ENCODE peak calls at places on chromosomes 12 and 14, in ten cellular contexts. T is GM06990, Q is cardiac fibroblast, Z is fibroblast of pulmonary artery, O is K562, I is foreskin fibroblast, N is A549, F is thoracic aorta, A is AG04450, M is psoas muscle. B is an unnamed sample.

GRCh38 chr12:114501474-114501807 is 95.5 kb upstream of the TBX5 start:
- DNase-seq in A (no peak), F (no peak), O (no peak), M (no peak), I (no peak), Z (no peak), T (no peak), Q (no peak), N (no peak), B (no peak)

GRCh38 chr12:51517316-51517715 is 73.7 kb upstream of the SCN8A start:
- DNase-seq in A (no peak), Q (no peak), Z (no peak), M (no peak), N (no peak), F (no peak), O (no peak), I (no peak), T (no peak), B (no peak)

GRCh38 chr14:100065942-100066574 is 836 bp downstream of the EVL start:
- DNase-seq in M (no peak), T (peak; percentile 62), O (no peak), Q (peak; percentile 24), I (no peak), Z (no peak), A (no peak), N (no peak), F (no peak), B (peak; percentile 88)

GRCh38 chr12:27245039-27245438 is 953 bp downstream of the STK38L start:
- DNase-seq in M (no peak), F (no peak), O (no peak), Z (no peak), T (no peak), N (no peak), Q (peak; percentile 22), A (no peak), I (peak; percentile 11), B (no peak)

GRCh38 chr14:98210045-98210678 is 1061.8 kb downstream of the BCL11B start:
- DNase-seq in N (no peak), A (no peak), M (no peak), O (no peak), T (no peak), Z (no peak), I (no peak), Q (no peak), F (no peak), B (no peak)

GRCh38 chr14:24366664-24367505 is 1.1 kb upstream of the NFATC4 start:
- DNase-seq in Z (peak; percentile 96), I (peak; percentile 99), O (peak; percentile 54), M (peak; percentile 88), A (peak; percentile 83), N (peak; percentile 43), T (peak; percentile 92), Q (peak; percentile 99), F (peak; percentile 59), B (peak; percentile 96)

GRCh38 chr14:60848066-60848465 is 113.5 kb downstream of the MNAT1 start:
- DNase-seq in Z (peak; percentile 4), T (no peak), O (peak; percentile 6), F (no peak), M (no peak), A (no peak), I (no peak), N (no peak), Q (no peak), B (no peak)

GRCh38 chr12:3441435-3441834 is 49.6 kb upstream of the PRMT8 start:
- DNase-seq in T (no peak), Q (no peak), A (no peak), M (no peak), I (no peak), Z (no peak), F (no peak), N (no peak), O (no peak), B (no peak)

GRCh38 chr12:58433969-58434368 is 486.3 kb downstream of the LRIG3 start:
- DNase-seq in N (no peak), F (no peak), A (no peak), M (no peak), Z (no peak), Q (no peak), O (no peak), I (peak; percentile 95), T (no peak), B (peak; percentile 73)

GRCh38 chr12:88001327-88001726 is 27.9 kb downstream of the C12orf50 start:
- DNase-seq in N (no peak), O (no peak), Z (no peak), T (no peak), F (no peak), I (peak; percentile 2), A (no peak), M (no peak), Q (no peak), B (no peak)

GRCh38 chr14:62209287-62209899 is 447.2 kb downstream of the SNAPC1 start:
- DNase-seq in I (peak; percentile 84), N (no peak), T (no peak), O (no peak), A (peak; percentile 34), Z (peak; percentile 94), M (no peak), Q (peak; percentile 91), F (no peak), B (peak; percentile 71)

GRCh38 chr12:118436002-118436724 is 59.8 kb downstream of the SUDS3 start:
- DNase-seq in A (no peak), Q (no peak), I (no peak), M (no peak), N (no peak), F (no peak), T (no peak), O (no peak), Z (no peak), B (no peak)

GRCh38 chr14:92549853-92550244 is 36.3 kb downstream of the RIN3 start:
- DNase-seq in T (no peak), O (no peak), Q (peak; percentile 35), Z (peak; percentile 52), M (peak; percentile 54), N (no peak), A (no peak), I (peak; percentile 70), F (peak; percentile 43), B (peak; percentile 18)

GRCh38 chr14:24162083-24162482 is 1.0 kb downstream of the IRF9 start:
- DNase-seq in N (no peak), O (no peak), I (peak; percentile 49), Q (peak; percentile 46), Z (peak; percentile 57), A (no peak), M (no peak), F (no peak), T (no peak), B (peak; percentile 35)

GRCh38 chr12:52020539-52021336 is 14.0 kb downstream of the TAMALIN start:
- DNase-seq in O (peak; percentile 71), Q (peak; percentile 70), A (no peak), T (no peak), N (peak; percentile 75), I (peak; percentile 71), F (no peak), Z (peak; percentile 70), M (no peak), B (peak; percentile 58)

DNA sequence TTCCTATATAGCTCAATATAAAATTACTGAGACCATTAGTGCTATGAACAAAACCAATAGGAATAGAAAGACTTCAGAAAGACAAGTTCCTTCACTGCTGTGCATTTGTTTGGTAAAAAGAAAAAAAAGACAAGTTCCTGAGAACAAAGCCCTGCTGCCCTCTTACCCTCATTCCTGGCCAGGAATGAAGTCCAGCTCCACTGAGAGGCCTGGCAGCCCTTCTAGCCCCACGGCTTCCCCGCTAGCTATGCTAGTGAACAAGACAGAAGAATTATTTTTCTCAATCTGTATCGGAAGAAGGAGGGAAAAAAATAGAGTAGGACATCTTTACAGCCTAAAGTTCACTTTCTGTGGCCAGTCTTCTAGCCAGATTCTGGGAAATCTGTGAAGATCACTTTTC is 1.6 kb downstream of the MFAP5 start:
- DNase-seq in Z (no peak), A (no peak), M (no peak), N (no peak), I (no peak), Q (peak; percentile 33), O (no peak), T (no peak), F (no peak), B (no peak)
- H3K4me3 ChIP-seq in Z (no peak overlapping the region), A (no peak overlapping the region), M (no peak overlapping the region), N (no peak overlapping the region), I (no peak overlapping the region), Q (no peak overlapping the region), O (no peak overlapping the region), T (no peak overlapping the region), F (no peak overlapping the region), B (no peak overlapping the region)

DNA sequence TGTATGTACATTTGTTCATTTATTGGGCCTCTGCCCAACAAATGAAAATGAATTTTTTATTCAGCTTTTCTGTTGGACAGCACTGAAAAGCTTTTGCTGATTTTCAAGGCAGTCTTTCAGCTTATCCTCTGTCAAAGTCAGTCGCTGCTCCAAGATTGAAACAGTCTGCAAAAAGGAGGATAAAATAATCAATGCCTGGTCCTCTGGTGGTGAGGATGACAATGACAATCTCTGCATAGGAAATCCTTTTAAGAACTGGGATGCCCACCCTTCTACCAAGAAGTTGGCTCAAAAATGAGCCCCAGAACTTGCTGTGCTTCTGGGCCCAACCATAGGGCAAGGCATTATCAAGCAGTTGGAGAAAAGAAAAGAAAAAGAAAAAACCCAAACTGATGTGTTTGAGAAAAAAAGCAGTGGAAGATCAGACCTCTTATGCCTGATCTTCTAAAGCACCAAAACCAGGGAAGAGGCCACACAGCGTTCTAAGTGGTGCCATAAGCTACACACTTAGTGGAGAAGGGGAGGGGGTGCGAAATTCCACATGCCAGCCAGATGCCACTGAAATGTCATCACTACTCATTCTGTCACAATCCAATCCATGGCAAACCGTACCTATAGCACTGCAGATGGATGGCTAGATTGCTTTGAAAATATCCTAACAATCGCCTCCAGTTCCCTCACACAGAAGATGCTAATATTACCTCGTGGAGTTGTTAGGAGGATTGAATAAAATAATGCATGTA is 69.0 kb upstream of the DUSP6 start:
- DNase-seq in Q (no peak), O (no peak), Z (no peak), N (no peak), F (no peak), A (no peak), T (no peak), I (no peak), M (no peak), B (no peak)
- TF ChIP-seq CTCF in Q (no peak), O (no peak), Z (no peak), N (no peak), F (no peak), A (no peak), T (no peak), I (no peak), M (no peak), B (no peak)

DNA sequence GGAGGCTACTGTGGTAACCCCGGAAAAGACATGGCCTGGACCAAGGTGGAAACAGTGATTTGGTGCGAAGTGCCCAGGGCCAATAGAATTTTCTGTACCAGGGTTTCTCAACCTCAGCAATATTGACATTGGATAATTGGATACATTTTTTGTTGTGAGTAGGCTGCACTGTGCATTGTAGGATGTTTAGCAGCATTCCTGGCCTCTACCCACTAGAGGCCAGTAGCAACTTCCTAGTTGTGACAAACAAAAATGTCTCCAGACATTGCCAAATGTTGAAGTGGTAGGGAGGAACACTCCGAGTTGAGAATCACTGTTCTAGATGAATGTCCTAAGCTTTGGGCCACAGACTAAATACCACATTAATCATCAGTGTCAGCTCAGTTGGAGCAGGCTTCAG is 6.2 kb upstream of the CGRRF1 start:
- DNase-seq in M (no peak), A (no peak), Z (peak; percentile 69), O (no peak), I (peak; percentile 73), T (no peak), N (no peak), Q (peak; percentile 71), F (no peak), B (peak; percentile 42)
- H3K4me3 ChIP-seq in M (no peak overlapping the region), A (no peak overlapping the region), Z (no peak overlapping the region), O (no peak overlapping the region), I (no peak overlapping the region), T (no peak overlapping the region), N (no peak overlapping the region), Q (no peak overlapping the region), F (no peak overlapping the region), B (no peak overlapping the region)

GRCh38 chr14:103103461-103104388 is 9.2 kb downstream of the EXOC3L4 start:
- DNase-seq in Q (peak; percentile 79), O (no peak), T (no peak), A (no peak), I (peak; percentile 61), M (peak; percentile 62), F (no peak), Z (peak; percentile 50), N (peak; percentile 88), B (peak; percentile 77)
- TF ChIP-seq CTCF in Q (peak; percentile 30), O (no peak), T (no peak), A (peak; percentile 49), I (no peak), M (no peak), F (no peak), Z (peak; percentile 16), N (peak; percentile 8), B (peak; percentile 55)

B was measured in fibroblast of villous mesenchyme.